ENCODE peak calls at places on chromosome 2, in four cellular contexts. V is H7, J is globus pallidus, T is anterior cingulate cortex. R is an unnamed sample.
A peak's percentile ranks its signal among the peaks of the same experiment; 100 is the strongest.

GRCh38 chr2:224927671-224928173 is 114.5 kb downstream of the DOCK10 start:
- DNase-seq in V (no peak), J (no peak), T (no peak), R (peak; percentile 78)

GRCh38 chr2:130891968-130892367 is 55.3 kb downstream of the ARHGEF4 start:
- DNase-seq in V (no peak), J (no peak), T (no peak), R (no peak)

GRCh38 chr2:144660518-144661316 is 140.8 kb upstream of the ZEB2 start:
- DNase-seq in V (no peak), J (no peak), T (no peak), R (no peak)

GRCh38 chr2:23385748-23386421 is 906 bp downstream of the KLHL29 start:
- DNase-seq in V (peak; percentile 84), J (no peak), T (no peak), R (peak; percentile 62)

GRCh38 chr2:207334631-207335371 is 169.1 kb upstream of the KLF7 start:
- DNase-seq in V (peak; percentile 70), J (no peak), T (peak; percentile 18), R (peak; percentile 86)

GRCh38 chr2:101446869-101447268 is 28.0 kb downstream of the RFX8 start:
- DNase-seq in V (no peak), J (no peak), T (no peak), R (no peak)

GRCh38 chr2:75801234-75801982 is 90.7 kb upstream of the GCFC2 start:
- DNase-seq in V (no peak), J (no peak), T (no peak), R (no peak)

GRCh38 chr2:238974510-238975166 is 126.8 kb downstream of the TWIST2 start:
- DNase-seq in V (peak; percentile 69), J (peak; percentile 79), T (no peak), R (no peak)

GRCh38 chr2:190255668-190256067 is 64.0 kb downstream of the HIBCH start:
- DNase-seq in V (no peak), J (no peak), T (no peak), R (no peak)

GRCh38 chr2:105330681-105331375 is 1.3 kb upstream of the TGFBRAP1 start:
- DNase-seq in V (no peak), J (no peak), T (no peak), R (peak; percentile 65)

R was measured in DMS53.